ENCODE peak calls at places on chromosomes 4 and X, in six cellular contexts. K is PC-9; Y is stimulated activated CD8-positive, alpha-beta memory T cell treated with anti-CD3 and anti-CD28 coated beads, Interleukin-12 subunit alpha, Interleukin-12 subunit beta, amount 100 ng/mL, for 4 hours; W is sigmoid colon; C is GM23248; I is fibroblast of the aortic adventitia. M is an unnamed sample.

GRCh38 chr4:63361628-63362027 is 1047.6 kb downstream of the TECRL start:
- DNase-seq in K (no peak), Y (no peak), W (no peak), C (no peak), I (no peak), M (no peak)

GRCh38 chr4:148834804-148835598 is 392.8 kb upstream of the NR3C2 start:
- DNase-seq in K (no peak), Y (no peak), W (no peak), C (peak; percentile 68), I (peak; percentile 23), M (no peak)

GRCh38 chrX:26597981-26598380 is 382.0 kb downstream of the MAGEB5 start:
- DNase-seq in K (no peak), Y (no peak), W (no peak), C (peak; percentile 17), I (no peak), M (no peak)

GRCh38 chr4:134862116-134862515 is 660.5 kb upstream of the PABPC4L start:
- DNase-seq in K (no peak), Y (no peak), W (no peak), C (no peak), I (no peak), M (no peak)

GRCh38 chr4:180057891-180058643 is 2185.1 kb upstream of the TENM3 start:
- DNase-seq in K (peak; percentile 16), Y (no peak), W (no peak), C (peak; percentile 15), I (no peak), M (no peak)

GRCh38 chr4:93771640-93772411 is 56.7 kb upstream of the ATOH1 start:
- DNase-seq in K (no peak), Y (no peak), W (no peak), C (no peak), I (no peak), M (no peak)

GRCh38 chr4:176579233-176579632 is 213.5 kb downstream of the VEGFC start:
- DNase-seq in K (no peak), Y (no peak), W (no peak), C (no peak), I (no peak), M (no peak)

GRCh38 chr4:132195181-132195580 is 953.9 kb upstream of the PCDH10 start:
- DNase-seq in K (no peak), Y (no peak), W (no peak), C (no peak), I (peak; percentile 66), M (no peak)

GRCh38 chrX:39975094-39975865 is 122.5 kb downstream of the BCOR start:
- DNase-seq in K (no peak), Y (no peak), W (no peak), C (no peak), I (no peak), M (no peak)

GRCh38 chr4:112515278-112516075 is 503 bp downstream of the NEUROG2 start:
- DNase-seq in K (peak; percentile 35), Y (no peak), W (no peak), C (peak; percentile 62), I (peak; percentile 31), M (no peak)

GRCh38 chrX:132909643-132910042 is 48.8 kb downstream of the HS6ST2 start:
- DNase-seq in K (no peak), Y (no peak), W (no peak), C (peak; percentile 34), I (peak; percentile 0), M (no peak)

GRCh38 chr4:72360075-72360474 is 208.9 kb downstream of the ADAMTS3 start:
- DNase-seq in K (no peak), Y (no peak), W (no peak), C (no peak), I (no peak), M (no peak)

GRCh38 chrX:119622356-119623232 is 16.4 kb upstream of the NKRF start:
- DNase-seq in K (no peak), Y (no peak), W (peak; percentile 71), C (peak; percentile 9), I (peak; percentile 74), M (no peak)

GRCh38 chrX:48918303-48918643 is 551 bp downstream of the PIM2 start:
- DNase-seq in K (no peak), Y (no peak), W (no peak), C (no peak), I (no peak), M (no peak)

GRCh38 chr4:140243345-140243753 is 89.4 kb upstream of the MAML3 start:
- DNase-seq in K (no peak), Y (no peak), W (no peak), C (no peak), I (no peak), M (no peak)

GRCh38 chr4:38062088-38062893 is 102.1 kb downstream of the PTTG2 start:
- DNase-seq in K (peak; percentile 70), Y (peak; percentile 22), W (peak; percentile 90), C (peak; percentile 82), I (peak; percentile 92), M (peak; percentile 59)

GRCh38 chr4:121243476-121243875 is 79.4 kb upstream of the TNIP3 start:
- DNase-seq in K (no peak), Y (no peak), W (no peak), C (peak; percentile 67), I (no peak), M (no peak)

GRCh38 chr4:30870513-30870912 is 150.3 kb downstream of the PCDH7 start:
- DNase-seq in K (peak; percentile 4), Y (no peak), W (no peak), C (no peak), I (no peak), M (no peak)

GRCh38 chr4:155079866-155080265 is 128.6 kb upstream of the NPY2R start:
- DNase-seq in K (no peak), Y (no peak), W (no peak), C (no peak), I (peak; percentile 78), M (no peak)

GRCh38 chrX:129959493-129959832 is 23.0 kb upstream of the BCORL1 start:
- DNase-seq in K (no peak), Y (no peak), W (no peak), C (peak; percentile 66), I (no peak), M (no peak)

GRCh38 chr4:158538176-158538575 is 16.5 kb downstream of the RXFP1 start:
- DNase-seq in K (no peak), Y (no peak), W (no peak), C (peak; percentile 87), I (peak; percentile 33), M (no peak)

GRCh38 chr4:19776929-19777328 is 474.8 kb upstream of the SLIT2 start:
- DNase-seq in K (no peak), Y (no peak), W (no peak), C (peak; percentile 39), I (peak; percentile 43), M (no peak)

GRCh38 chrX:129480889-129481288 is 42.4 kb downstream of the SMARCA1 start:
- DNase-seq in K (no peak), Y (no peak), W (no peak), C (no peak), I (no peak), M (no peak)

GRCh38 chrX:150348365-150348764 is 14.8 kb upstream of the MAMLD1 start:
- DNase-seq in K (peak; percentile 84), Y (no peak), W (no peak), C (peak; percentile 20), I (no peak), M (no peak)

GRCh38 chr4:140092094-140092820 is 61.7 kb downstream of the MAML3 start:
- DNase-seq in K (peak; percentile 41), Y (no peak), W (no peak), C (peak; percentile 58), I (no peak), M (no peak)

GRCh38 chr4:105741548-105741947 is 33.0 kb downstream of the GSTCD start:
- DNase-seq in K (no peak), Y (no peak), W (no peak), C (peak; percentile 46), I (peak; percentile 45), M (no peak)

M was measured in natural killer cell.